ENCODE peak calls at places on chromosomes 7 and 10, in four cellular contexts. U is CD4-positive, CD25-positive, alpha-beta regulatory T cell; O is NCI-H1417 treated with DMSO at 0.1 percent for 48 hours; J is HFF-Myc. R is an unnamed sample.

GRCh38 chr7:8149222-8149621 is 112.7 kb downstream of the ICA1 start:
- DNase-seq in U (no peak), O (no peak), J (no peak), R (no peak)

GRCh38 chr10:49435225-49435624 is 39.3 kb upstream of the DRGX start:
- DNase-seq in U (no peak), O (no peak), J (no peak), R (no peak)

GRCh38 chr10:103049237-103049636 is 131.1 kb downstream of the CNNM2 start:
- DNase-seq in U (no peak), O (no peak), J (no peak), R (no peak)

GRCh38 chr10:99777918-99778716 is 4.3 kb upstream of the ABCC2 start:
- DNase-seq in U (no peak), O (no peak), J (no peak), R (no peak)

GRCh38 chr10:71683301-71683700 is 36.3 kb downstream of the C10orf105 start:
- DNase-seq in U (no peak), O (no peak), J (no peak), R (no peak)

GRCh38 chr10:4081691-4082111 is 296.7 kb upstream of the KLF6 start:
- DNase-seq in U (no peak), O (no peak), J (no peak), R (no peak)

GRCh38 chr10:105743343-105744056 is 1102.4 kb downstream of the SORCS3 start:
- DNase-seq in U (no peak), O (no peak), J (no peak), R (no peak)

GRCh38 chr7:154676422-154677073 is 326.4 kb downstream of the PAXIP1 start:
- DNase-seq in U (no peak), O (no peak), J (no peak), R (no peak)

GRCh38 chr7:44195901-44196300 is 4.9 kb upstream of the YKT6 start:
- DNase-seq in U (no peak), O (no peak), J (no peak), R (no peak)

GRCh38 chr7:81626008-81626407 is 143.8 kb downstream of the HGF start:
- DNase-seq in U (no peak), O (no peak), J (no peak), R (no peak)

GRCh38 chr7:51629206-51629605 is 312.6 kb upstream of the COBL start:
- DNase-seq in U (no peak), O (no peak), J (no peak), R (no peak)

GRCh38 chr7:77606561-77606960 is 69.5 kb downstream of the PTPN12 start:
- DNase-seq in U (no peak), O (no peak), J (no peak), R (no peak)

GRCh38 chr10:81872206-81872605 is 2.8 kb upstream of the NRG3 start:
- DNase-seq in U (no peak), O (no peak), J (no peak), R (no peak)

GRCh38 chr7:20229652-20230500 is 12.7 kb upstream of the MACC1 start:
- DNase-seq in U (no peak), O (no peak), J (peak; percentile 79), R (no peak)

GRCh38 chr7:23043441-23043840 is 29.5 kb upstream of the HYCC1 start:
- DNase-seq in U (no peak), O (no peak), J (no peak), R (no peak)

R was measured in NCI-H187.